ENCODE peak calls at places on chromosome 14, in eight cellular contexts. B is NCI-H510A, K is AG08395, W is endodermal cell, Z is bronchial epithelial cell, F is D341Med, O is NCI-H1092, A is psoas muscle. R is an unnamed sample.

GRCh38 chr14:23617539-23617938 is 18.6 kb upstream of the DHRS2 start:
- DNase-seq in B (no peak), K (no peak), W (no peak), Z (no peak), F (no peak), O (no peak), A (no peak), R (no peak)

GRCh38 chr14:104536942-104537612 is 42.5 kb upstream of the C14orf180 start:
- DNase-seq in B (no peak), K (peak; percentile 20), W (peak; percentile 46), Z (peak; percentile 89), F (no peak), O (no peak), A (no peak), R (peak; percentile 76)

GRCh38 chr14:38286481-38286880 is 30.6 kb upstream of the CLEC14A start:
- DNase-seq in B (no peak), K (no peak), W (no peak), Z (no peak), F (no peak), O (no peak), A (no peak), R (peak; percentile 66)

GRCh38 chr14:95101736-95102677 is 55.3 kb downstream of the DICER1 start:
- DNase-seq in B (no peak), K (no peak), W (no peak), Z (no peak), F (peak; percentile 48), O (no peak), A (no peak), R (no peak)

GRCh38 chr14:63594455-63595372 is 47.0 kb downstream of the WDR89 start:
- DNase-seq in B (no peak), K (no peak), W (no peak), Z (no peak), F (no peak), O (no peak), A (no peak), R (no peak)

GRCh38 chr14:95387826-95388445 is 68.2 kb upstream of the CLMN start:
- DNase-seq in B (no peak), K (no peak), W (peak; percentile 12), Z (no peak), F (no peak), O (no peak), A (no peak), R (no peak)

GRCh38 chr14:26934151-26934550 is 336.3 kb upstream of the NOVA1 start:
- DNase-seq in B (no peak), K (no peak), W (no peak), Z (no peak), F (no peak), O (no peak), A (no peak), R (no peak)

GRCh38 chr14:25055005-25055404 is 5.1 kb upstream of the STXBP6 start:
- DNase-seq in B (no peak), K (no peak), W (no peak), Z (no peak), F (no peak), O (no peak), A (no peak), R (no peak)

GRCh38 chr14:68460541-68460940 is 332.3 kb downstream of the ZFP36L1 start:
- DNase-seq in B (no peak), K (no peak), W (no peak), Z (no peak), F (no peak), O (no peak), A (peak; percentile 60), R (no peak)

GRCh38 chr14:105294142-105294597 is 6.6 kb downstream of the BRF1 start:
- DNase-seq in B (peak; percentile 41), K (peak; percentile 50), W (no peak), Z (no peak), F (peak; percentile 37), O (peak; percentile 88), A (no peak), R (no peak)

GRCh38 chr14:33120966-33121365 is 182.3 kb downstream of the NPAS3 start:
- DNase-seq in B (no peak), K (no peak), W (no peak), Z (peak; percentile 90), F (no peak), O (no peak), A (no peak), R (peak; percentile 21)

GRCh38 chr14:100213956-100214767 is 24.8 kb upstream of the YY1 start:
- DNase-seq in B (peak; percentile 98), K (peak; percentile 86), W (peak; percentile 98), Z (peak; percentile 64), F (peak; percentile 99), O (peak; percentile 84), A (peak; percentile 93), R (peak; percentile 92)

GRCh38 chr14:22807432-22808087 is 7.7 kb downstream of the SLC7A7 start:
- DNase-seq in B (no peak), K (no peak), W (peak; percentile 51), Z (no peak), F (no peak), O (no peak), A (no peak), R (no peak)

GRCh38 chr14:78524766-78525165 is 354.6 kb downstream of the NRXN3 start:
- DNase-seq in B (no peak), K (no peak), W (no peak), Z (no peak), F (peak; percentile 57), O (no peak), A (no peak), R (no peak)

GRCh38 chr14:90438841-90439240 is 42.0 kb downstream of the CALM1 start:
- DNase-seq in B (no peak), K (no peak), W (no peak), Z (peak; percentile 49), F (no peak), O (no peak), A (no peak), R (no peak)

GRCh38 chr14:104638927-104639450 is 34.4 kb upstream of the TMEM179 start:
- DNase-seq in B (no peak), K (no peak), W (no peak), Z (no peak), F (no peak), O (no peak), A (no peak), R (no peak)

GRCh38 chr14:49550284-49551184 is 35.6 kb downstream of the RPS29 start:
- DNase-seq in B (no peak), K (peak; percentile 10), W (no peak), Z (peak; percentile 27), F (no peak), O (no peak), A (no peak), R (no peak)

GRCh38 chr14:94665121-94665520 is 52.9 kb downstream of the SERPINA3 start:
- DNase-seq in B (no peak), K (peak; percentile 80), W (no peak), Z (peak; percentile 20), F (no peak), O (no peak), A (no peak), R (peak; percentile 64)

GRCh38 chr14:67690011-67690410 is 5.6 kb downstream of the RDH11 start:
- DNase-seq in B (no peak), K (no peak), W (no peak), Z (peak; percentile 48), F (no peak), O (no peak), A (no peak), R (no peak)